ENCODE peak calls at places on chromosomes 11 and 22, in ten cellular contexts. N is activated T-cell treated with anti-CD3 and anti-CD28 coated beads for 1 hour; P is heart right ventricle; A is heart left ventricle; K is kidney tubule cell; C is EH; S is CD8-positive, alpha-beta memory T cell; I is dermis microvascular lymphatic vessel endothelial cell; Y is neural progenitor cell; V is LHCN-M2. R is an unnamed sample.

GRCh38 chr11:74204692-74205091 is 33.6 kb downstream of the PPME1 start:
- DNase-seq in S (no peak), I (no peak), N (no peak), P (no peak), V (no peak), Y (no peak), K (no peak), C (peak; percentile 19), A (no peak), R (no peak)

GRCh38 chr11:74783241-74783871 is 34.7 kb downstream of the RNF169 start:
- DNase-seq in C (peak; percentile 84), P (peak; percentile 10), N (no peak), K (peak; percentile 93), A (no peak), S (no peak), V (peak; percentile 65), I (no peak), Y (no peak), R (no peak)

GRCh38 chr11:12087075-12087775 is 23.2 kb upstream of the MICAL2 start:
- DNase-seq in K (peak; percentile 91), P (no peak), N (peak; percentile 16), C (peak; percentile 89), A (no peak), V (peak; percentile 79), Y (no peak), S (peak; percentile 72), I (no peak), R (no peak)

GRCh38 chr11:97966901-97967300 is 1053.8 kb upstream of the CNTN5 start:
- DNase-seq in Y (no peak), A (no peak), V (no peak), I (no peak), N (no peak), C (no peak), S (no peak), P (no peak), K (no peak), R (no peak)

GRCh38 chr22:37169412-37169811 is 18.6 kb downstream of the C1QTNF6 start:
- DNase-seq in P (no peak), Y (no peak), K (no peak), S (no peak), V (no peak), N (no peak), C (no peak), A (peak; percentile 6), I (no peak), R (no peak)

GRCh38 chr11:115377882-115378296 is 126.3 kb downstream of the CADM1 start:
- DNase-seq in A (no peak), I (no peak), N (no peak), K (no peak), P (no peak), Y (no peak), V (no peak), C (no peak), S (no peak), R (no peak)

GRCh38 chr11:131748146-131749050 is 378.0 kb downstream of the NTM start:
- DNase-seq in S (no peak), A (no peak), K (peak; percentile 65), I (peak; percentile 30), C (peak; percentile 84), N (no peak), V (peak; percentile 67), P (peak; percentile 38), Y (peak; percentile 81), R (peak; percentile 48)

GRCh38 chr11:27443746-27444465 is 28.7 kb downstream of the LGR4 start:
- DNase-seq in V (no peak), C (no peak), K (no peak), I (no peak), Y (peak; percentile 90), P (no peak), N (no peak), S (no peak), A (no peak), R (no peak)

GRCh38 chr22:46613606-46613997 is 6.6 kb upstream of the GRAMD4 start:
- DNase-seq in C (peak; percentile 28), A (no peak), P (no peak), K (no peak), I (no peak), S (no peak), Y (no peak), V (no peak), N (no peak), R (no peak)

R was measured in stomach.